ENCODE peak calls at places on chromosomes 7 and 10, in nine cellular contexts. G is activated T-cell treated with anti-CD3 and anti-CD28 coated beads, Interleukin-2, amount 50 U/mL, for 4 hours; M is NCI-H1092 treated with DMSO at 0.1 percent for 48 hours; P is CD4-positive, alpha-beta memory T cell; O is HTR-8/SVneo; B is pons; Q is GM10248; K is AML-193; S is hypothalamus. U is an unnamed sample.

GRCh38 chr7:130490888-130491771 is 755 bp upstream of the MEST start:
- DNase-seq in G (no peak), O (no peak), M (peak; percentile 44), S (no peak), P (no peak), Q (peak; percentile 59), K (no peak), B (peak; percentile 15), U (no peak)

GRCh38 chr7:2638224-2638991 is 6.6 kb downstream of the TTYH3 start:
- DNase-seq in O (no peak), K (no peak), S (no peak), Q (no peak), B (peak; percentile 38), P (no peak), G (no peak), M (no peak), U (no peak)

GRCh38 chr7:131076032-131076431 is 251.6 kb upstream of the MKLN1 start:
- DNase-seq in O (peak; percentile 18), Q (no peak), S (no peak), P (no peak), G (no peak), B (no peak), M (no peak), K (no peak), U (no peak)

GRCh38 chr7:81627565-81628287 is 142.1 kb downstream of the HGF start:
- DNase-seq in K (no peak), P (no peak), S (no peak), B (no peak), M (no peak), O (no peak), G (no peak), Q (no peak), U (no peak)

GRCh38 chr10:74027702-74028101 is 29.8 kb downstream of the VCL start:
- DNase-seq in M (no peak), G (no peak), K (no peak), B (no peak), Q (no peak), S (no peak), P (no peak), O (no peak), U (no peak)

GRCh38 chr7:124263232-124263827 is 230.5 kb upstream of the TMEM229A start:
- DNase-seq in P (no peak), M (no peak), S (no peak), K (no peak), G (no peak), O (no peak), Q (peak; percentile 25), B (no peak), U (no peak)

GRCh38 chr10:1109795-1110673 is 53.8 kb downstream of the WDR37 start:
- DNase-seq in K (peak; percentile 23), O (peak; percentile 91), B (peak; percentile 55), G (peak; percentile 68), P (peak; percentile 80), M (no peak), Q (peak; percentile 75), S (no peak), U (peak; percentile 75)

GRCh38 chr10:98029149-98030092 is 1.0 kb downstream of the CRTAC1 start:
- DNase-seq in S (no peak), K (no peak), G (no peak), B (no peak), Q (no peak), M (peak; percentile 25), P (no peak), O (no peak), U (no peak)

GRCh38 chr7:146773506-146773905 is 656.9 kb downstream of the CNTNAP2 start:
- DNase-seq in S (no peak), M (no peak), Q (no peak), P (no peak), G (no peak), B (no peak), O (peak; percentile 1), K (no peak), U (no peak)

GRCh38 chr7:66713687-66714086 is 26.8 kb upstream of the RABGEF1 start:
- DNase-seq in B (no peak), P (no peak), O (no peak), Q (no peak), K (no peak), S (no peak), M (no peak), G (no peak), U (no peak)

GRCh38 chr7:25856056-25856780 is 295.8 kb upstream of the NFE2L3 start:
- DNase-seq in B (no peak), K (no peak), M (peak; percentile 96), P (peak; percentile 6), O (no peak), Q (no peak), G (no peak), S (no peak), U (no peak)

GRCh38 chr10:17758200-17758599 is 6.2 kb downstream of the TMEM236 start:
- DNase-seq in B (no peak), M (no peak), P (no peak), G (no peak), O (no peak), S (no peak), K (no peak), Q (no peak), U (no peak)

GRCh38 chr10:79209340-79209739 is 137.9 kb upstream of the PPIF start:
- DNase-seq in Q (no peak), K (no peak), M (no peak), G (no peak), P (no peak), S (no peak), B (no peak), O (no peak), U (no peak)

GRCh38 chr7:36473454-36474282 is 84.0 kb downstream of the ANLN start:
- DNase-seq in K (peak; percentile 27), P (no peak), G (no peak), S (no peak), M (peak; percentile 16), Q (no peak), B (peak; percentile 43), O (no peak), U (peak; percentile 56)

GRCh38 chr7:156178857-156179256 is 366.6 kb upstream of the SHH start:
- DNase-seq in O (no peak), P (no peak), G (no peak), B (no peak), K (no peak), M (no peak), S (no peak), Q (no peak), U (no peak)

GRCh38 chr7:149317986-149318672 is 56.1 kb downstream of the ZNF783 start:
- DNase-seq in B (no peak), G (no peak), M (no peak), S (no peak), P (no peak), Q (peak; percentile 7), O (no peak), K (no peak), U (peak; percentile 28)

GRCh38 chr10:71966046-71967004 is 2.1 kb downstream of the CHST3 start:
- DNase-seq in K (no peak), Q (no peak), P (no peak), S (no peak), B (peak; percentile 33), O (peak; percentile 47), G (no peak), M (no peak), U (no peak)

GRCh38 chr7:14754631-14755030 is 147.9 kb downstream of the DGKB start:
- DNase-seq in O (no peak), Q (no peak), P (no peak), M (peak; percentile 17), G (no peak), S (no peak), B (no peak), K (peak; percentile 4), U (no peak)

GRCh38 chr10:131514454-131514853 is 202.9 kb upstream of the TCERG1L start:
- DNase-seq in G (no peak), K (no peak), Q (no peak), M (no peak), P (no peak), B (no peak), O (no peak), S (no peak), U (no peak)

GRCh38 chr10:5529702-5530411 is 5.1 kb downstream of the CALML3 start:
- DNase-seq in S (no peak), M (no peak), K (no peak), O (no peak), B (no peak), Q (no peak), P (no peak), G (no peak), U (no peak)

GRCh38 chr10:132158810-132159209 is 27.9 kb upstream of the DPYSL4 start:
- DNase-seq in P (peak; percentile 56), O (no peak), B (no peak), M (no peak), S (no peak), G (no peak), Q (no peak), K (no peak), U (no peak)

GRCh38 chr7:126993626-126994213 is 259.0 kb downstream of the GRM8 start:
- DNase-seq in S (no peak), M (no peak), G (no peak), O (no peak), P (no peak), Q (no peak), B (no peak), K (peak; percentile 85), U (no peak)

GRCh38 chr10:60944159-60944909 is at the start of gene RHOBTB1:
- DNase-seq in S (peak; percentile 72), Q (peak; percentile 34), M (peak; percentile 48), K (peak; percentile 25), G (no peak), O (peak; percentile 46), B (peak; percentile 86), P (peak; percentile 12), U (peak; percentile 58)

GRCh38 chr7:92602352-92603088 is 12.3 kb upstream of the FAM133B start:
- DNase-seq in M (no peak), P (no peak), K (no peak), S (no peak), O (no peak), G (no peak), Q (no peak), B (no peak), U (no peak)

GRCh38 chr7:15558747-15559146 is 3.1 kb downstream of the AGMO start:
- DNase-seq in M (no peak), O (no peak), P (no peak), B (no peak), K (no peak), S (no peak), G (no peak), Q (no peak), U (no peak)

GRCh38 chr10:131676448-131676847 is 224.4 kb upstream of the PPP2R2D start:
- DNase-seq in K (no peak), Q (no peak), G (no peak), S (no peak), B (no peak), P (no peak), M (no peak), O (no peak), U (no peak)

GRCh38 chr7:94375167-94375566 is 19.5 kb upstream of the COL1A2 start:
- DNase-seq in P (no peak), B (no peak), S (no peak), G (no peak), Q (no peak), K (no peak), O (peak; percentile 27), M (no peak), U (no peak)

GRCh38 chr7:107995184-107996071 is 7.5 kb downstream of the LAMB1 start:
- DNase-seq in Q (no peak), B (peak; percentile 26), S (no peak), O (peak; percentile 60), K (no peak), M (no peak), P (no peak), G (no peak), U (no peak)

GRCh38 chr7:141649137-141649864 is 52.7 kb downstream of the DENND11 start:
- DNase-seq in O (no peak), B (no peak), K (no peak), P (no peak), S (no peak), Q (peak; percentile 38), G (no peak), M (no peak), U (no peak)

GRCh38 chr10:1348773-1349050 is 292.5 kb downstream of the WDR37 start:
- DNase-seq in O (no peak), S (no peak), B (no peak), Q (no peak), G (no peak), M (no peak), P (no peak), K (no peak), U (no peak)

GRCh38 chr10:117163061-117163953 is 25.2 kb upstream of the VAX1 start:
- DNase-seq in S (no peak), P (no peak), B (no peak), O (no peak), G (no peak), M (no peak), Q (no peak), K (no peak), U (peak; percentile 54)

U was measured in KBM-7.